ENCODE peak calls at places on chromosomes 7 and 10, in four cellular contexts. W is WTC11, F is K562, P is GM12878. J is an unnamed sample.

GRCh38 chr7:29818308-29818707 is 12.0 kb downstream of the WIPF3 start:
- DNase-seq in F (no peak), P (no peak), W (no peak), J (no peak)

GRCh38 chr10:71138126-71138860 is 74.1 kb upstream of the UNC5B start:
- DNase-seq in W (no peak), P (no peak), F (no peak), J (no peak)

GRCh38 chr7:158996214-158997109 is 140.1 kb downstream of the DYNC2I1 start:
- DNase-seq in F (no peak), W (no peak), P (no peak), J (no peak)

GRCh38 chr7:100465702-100466311 is 1.7 kb upstream of the SPACDR start:
- DNase-seq in W (peak; percentile 65), F (peak; percentile 80), P (no peak), J (peak; percentile 98)

GRCh38 chr7:12210179-12211053 is 678 bp upstream of the TMEM106B start:
- DNase-seq in W (no peak), P (no peak), F (no peak), J (peak; percentile 16)

GRCh38 chr7:30157217-30157616 is 22.4 kb downstream of the MTURN start:
- DNase-seq in P (no peak), W (no peak), F (no peak), J (no peak)

GRCh38 chr7:151631149-151631967 is 111.7 kb upstream of the RHEB start:
- DNase-seq in P (peak; percentile 11), W (peak; percentile 47), F (peak; percentile 47), J (no peak)

GRCh38 chr7:120180221-120180620 is 92.8 kb upstream of the KCND2 start:
- DNase-seq in F (no peak), W (no peak), P (no peak), J (no peak)

GRCh38 chr7:140390466-140391190 is 7.7 kb downstream of the SLC37A3 start:
- DNase-seq in P (peak; percentile 61), W (no peak), F (no peak), J (no peak)

GRCh38 chr7:16991551-16991950 is 109.8 kb upstream of the AGR3 start:
- DNase-seq in P (no peak), F (no peak), W (no peak), J (no peak)

GRCh38 chr10:68598978-68599753 is 39.0 kb downstream of the TET1 start:
- DNase-seq in P (no peak), W (peak; percentile 33), F (peak; percentile 28), J (peak; percentile 58)

GRCh38 chr10:120799849-120800248 is 51.3 kb upstream of the WDR11 start:
- DNase-seq in P (no peak), F (no peak), W (no peak), J (no peak)

GRCh38 chr7:66920256-66920655 is 769 bp upstream of the TMEM248 start:
- DNase-seq in P (no peak), W (no peak), F (peak; percentile 30), J (no peak)

GRCh38 chr10:44982114-44982460 is 3.5 kb upstream of the DEPP1 start:
- DNase-seq in P (no peak), F (no peak), W (no peak), J (no peak)

GRCh38 chr7:29429421-29429820 is 134.2 kb upstream of the PRR15 start:
- DNase-seq in W (no peak), P (no peak), F (no peak), J (no peak)

GRCh38 chr10:6339891-6340290 is 137.2 kb downstream of the PFKFB3 start:
- DNase-seq in F (no peak), P (no peak), W (no peak), J (no peak)

GRCh38 chr7:2193120-2193519 is 39.6 kb downstream of the MAD1L1 start:
- DNase-seq in W (no peak), P (no peak), F (no peak), J (peak; percentile 35)

GRCh38 chr7:138935438-138936079 is 45.6 kb downstream of the KIAA1549 start:
- DNase-seq in W (no peak), P (no peak), F (peak; percentile 41), J (peak; percentile 89)

GRCh38 chr7:70694357-70694908 is 437.5 kb upstream of the GALNT17 start:
- DNase-seq in F (no peak), W (no peak), P (no peak), J (peak; percentile 85)

GRCh38 chr10:7797582-7797981 is 9.6 kb downstream of the ATP5F1C start:
- DNase-seq in F (peak; percentile 71), W (no peak), P (no peak), J (peak; percentile 17)

GRCh38 chr10:59319854-59320253 is 42.5 kb downstream of the FAM13C start:
- DNase-seq in W (no peak), P (no peak), F (no peak), J (no peak)

GRCh38 chr10:58942724-58943123 is 233.7 kb upstream of the PHYHIPL start:
- DNase-seq in F (no peak), P (no peak), W (no peak), J (peak; percentile 55)

GRCh38 chr10:70060389-70060788 is 7.7 kb downstream of the MACROH2A2 start:
- DNase-seq in F (no peak), W (no peak), P (no peak), J (no peak)

GRCh38 chr10:97356318-97356914 is 21.9 kb upstream of the FRAT2 start:
- DNase-seq in P (no peak), F (no peak), W (no peak), J (no peak)

GRCh38 chr7:3957735-3958491 is 656.9 kb downstream of the SDK1 start:
- DNase-seq in W (no peak), P (peak; percentile 34), F (no peak), J (no peak)

DNA sequence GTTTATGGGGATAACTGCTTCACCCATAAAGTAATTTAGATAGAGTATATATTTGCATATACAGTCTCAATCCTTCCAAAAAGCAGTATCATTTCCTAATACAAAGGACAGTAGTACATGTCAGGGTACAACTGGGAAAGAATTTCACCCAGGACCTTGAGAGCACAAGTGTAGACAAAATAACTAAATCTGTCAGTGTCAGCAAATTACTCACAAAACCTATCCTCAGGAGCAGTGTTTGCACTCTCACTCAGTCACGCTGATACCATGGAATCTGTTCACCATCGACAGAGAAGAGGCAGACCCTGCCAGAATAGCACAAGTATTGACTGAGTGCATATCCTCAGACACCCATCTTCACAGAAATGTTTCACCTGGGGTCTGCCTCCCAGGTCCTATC is 554.7 kb upstream of the PHF14 start:
- DNase-seq in P (no peak), W (no peak), F (no peak), J (no peak)
- TF ChIP-seq USF1 in P (no peak), W (no peak), F (no peak), J (no peak)

GRCh38 chr10:129078746-129079480 is 388.1 kb upstream of the MGMT start:
- DNase-seq in W (no peak), P (no peak), F (no peak), J (no peak)

GRCh38 chr10:129078322-129078721 is 388.7 kb upstream of the MGMT start:
- DNase-seq in W (no peak), F (no peak), P (no peak), J (no peak)

GRCh38 chr10:129079705-129080104 is 387.3 kb upstream of the MGMT start:
- DNase-seq in P (no peak), F (no peak), W (no peak), J (no peak)

GRCh38 chr10:129074939-129075338 is 392.1 kb upstream of the MGMT start:
- DNase-seq in W (no peak), P (no peak), F (no peak), J (no peak)

GRCh38 chr10:129075936-129076335 is 391.1 kb upstream of the MGMT start:
- DNase-seq in P (no peak), W (no peak), F (no peak), J (no peak)
- TF ChIP-seq USF1 in P (no peak), W (no peak), F (no peak), J (no peak)

GRCh38 chr10:117266400-117266799 is 25.5 kb downstream of the SLC18A2 start:
- DNase-seq in W (no peak), P (no peak), F (peak; percentile 40), J (no peak)
- TF ChIP-seq USF1 in W (no peak), P (no peak), F (no peak), J (no peak)

DNA sequence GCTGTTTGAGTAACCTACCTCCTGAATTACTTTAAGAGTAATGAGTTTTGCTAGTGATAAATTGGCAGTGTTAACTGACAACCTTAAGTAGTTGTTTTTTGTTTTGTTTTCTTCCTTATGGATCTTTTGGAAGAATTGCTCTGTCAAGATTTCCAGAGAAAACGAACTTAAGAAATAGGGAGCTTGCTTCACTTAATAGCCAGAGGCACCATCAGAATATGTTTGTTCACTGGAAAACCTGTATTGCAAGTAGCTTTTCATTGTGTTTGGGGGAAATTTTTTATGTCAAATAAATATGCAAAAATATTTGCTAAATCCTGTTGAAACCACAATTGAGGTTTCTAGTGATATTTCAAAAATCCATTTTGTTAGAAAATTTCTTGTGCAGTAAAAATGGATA is 65.5 kb upstream of the PAPSS2 start:
- DNase-seq in F (no peak), P (no peak), W (no peak), J (no peak)
- TF ChIP-seq USF1 in F (no peak), P (no peak), W (no peak), J (no peak)

DNA sequence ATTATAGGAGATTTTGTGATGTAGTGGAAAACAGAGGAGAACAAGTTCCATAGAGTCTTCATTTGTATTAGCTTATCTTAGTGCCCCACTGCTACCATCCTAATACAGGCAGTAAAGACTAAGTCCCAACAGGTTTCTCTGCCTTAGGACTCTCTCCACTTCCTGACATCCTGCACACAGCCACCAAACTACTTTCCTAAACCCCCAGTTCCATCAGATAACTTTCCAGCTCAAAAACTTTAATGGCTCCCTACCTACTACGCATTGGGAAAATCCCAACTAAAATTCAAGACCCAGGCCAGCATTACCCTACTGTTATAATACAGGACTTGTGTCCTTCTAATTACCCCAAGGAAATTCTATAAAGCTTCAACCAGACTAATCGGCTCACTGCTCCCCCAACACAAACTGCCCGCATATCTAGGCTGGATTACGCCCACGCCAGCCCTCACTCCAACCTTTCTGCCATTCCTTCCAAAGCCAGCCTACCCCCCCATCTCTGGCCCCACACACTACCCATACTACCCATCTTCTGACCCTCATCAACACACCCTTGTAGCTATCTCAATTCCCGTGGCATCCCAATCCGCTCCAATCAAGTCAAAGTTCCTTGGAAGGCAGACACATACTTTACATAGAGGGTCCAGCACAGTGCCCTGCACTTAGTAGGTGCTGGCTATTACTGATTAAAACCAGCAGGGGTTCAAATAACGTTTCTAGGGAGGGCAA is 1.4 kb downstream of the IDE start:
- DNase-seq in W (no peak), F (peak; percentile 38), P (no peak), J (peak; percentile 24)
- TF ChIP-seq USF1 in W (no peak), F (no peak), P (no peak), J (no peak)

J was measured in SK-N-SH.